ENCODE peak calls at places on chromosomes 4 and X, in nine cellular contexts. T is SJSA1, D is iris pigment epithelial cell, N is frontal cortex, U is kidney, G is GOT3, E is heart right ventricle, K is osteoblast, M is T47D. S is an unnamed sample.

GRCh38 chr4:55554453-55555030 is 7.8 kb upstream of the CLOCK start:
- DNase-seq in K (peak), U (no peak), D (peak), M (no peak), T (no peak), N (no peak), E (no peak), G (no peak), S (no peak)

GRCh38 chrX:34638116-34638515 is 19.0 kb downstream of the TMEM47 start:
- DNase-seq in M (no peak), E (no peak), D (peak), U (no peak), N (no peak), T (no peak), K (no peak), G (no peak), S (no peak)

GRCh38 chr4:147933316-147933715 is 201.4 kb downstream of the ARHGAP10 start:
- DNase-seq in E (no peak), N (no peak), K (no peak), D (peak), G (no peak), M (no peak), T (no peak), U (no peak), S (no peak)

GRCh38 chrX:52425710-52426245 is 57.0 kb downstream of the XAGE2 start:
- DNase-seq in M (no peak), G (no peak), E (no peak), N (no peak), U (no peak), K (no peak), D (peak), T (peak), S (no peak)

GRCh38 chrX:38959736-38960534 is 158.7 kb downstream of the MID1IP1 start:
- DNase-seq in M (no peak), K (no peak), N (no peak), D (no peak), E (no peak), G (no peak), T (no peak), U (no peak), S (no peak)

GRCh38 chr4:88630756-88631155 is 38.5 kb downstream of the HERC3 start:
- DNase-seq in D (peak), E (no peak), M (peak), U (no peak), G (no peak), K (peak), N (no peak), T (no peak), S (no peak)

GRCh38 chr4:2800691-2801596 is 8.1 kb downstream of the SH3BP2 start:
- DNase-seq in K (peak), D (no peak), E (peak), U (peak), G (no peak), N (peak), T (no peak), M (no peak), S (no peak)

GRCh38 chr4:179692251-179692650 is 2250.0 kb upstream of the AGA start:
- DNase-seq in K (no peak), U (no peak), T (no peak), N (no peak), M (no peak), D (no peak), E (no peak), G (no peak), S (no peak)

GRCh38 chr4:41120297-41121217 is 93.8 kb downstream of the APBB2 start:
- DNase-seq in U (peak), T (no peak), E (peak), M (no peak), K (peak), G (no peak), N (no peak), D (peak), S (no peak)